ENCODE peak calls at places on chromosome 14, in seven cellular contexts. Y is IMR-90, V is K562, T is heart left ventricle, G is right lobe of liver, A is stomach, J is ovary. R is an unnamed sample.

GRCh38 chr14:66322564-66322963 is 163.6 kb upstream of the CCDC196 start:
- DNase-seq in Y (no peak), V (no peak), T (no peak), G (no peak), A (no peak), J (no peak), R (no peak)

GRCh38 chr14:49019467-49020100 is 566.6 kb downstream of the RPS29 start:
- DNase-seq in Y (no peak), V (no peak), T (no peak), G (no peak), A (no peak), J (no peak), R (no peak)

GRCh38 chr14:100677925-100678765 is 48.5 kb upstream of the DLK1 start:
- DNase-seq in Y (peak; percentile 52), V (peak; percentile 64), T (peak; percentile 91), G (no peak), A (peak; percentile 58), J (peak; percentile 83), R (peak; percentile 86)

GRCh38 chr14:106414464-106414863 is 888.1 kb downstream of the TMEM121 start:
- DNase-seq in Y (no peak), V (no peak), T (no peak), G (no peak), A (no peak), J (no peak), R (no peak)

GRCh38 chr14:95895720-95896119 is 19.1 kb downstream of the TUNAR start:
- DNase-seq in Y (no peak), V (peak; percentile 36), T (no peak), G (no peak), A (peak; percentile 42), J (no peak), R (no peak)

GRCh38 chr14:100333867-100334266 is 10.7 kb downstream of the SLC25A47 start:
- DNase-seq in Y (no peak), V (no peak), T (no peak), G (no peak), A (no peak), J (no peak), R (no peak)

GRCh38 chr14:58298477-58298879 is at the start of gene ARID4A:
- DNase-seq in Y (no peak), V (peak; percentile 70), T (peak; percentile 94), G (peak; percentile 83), A (peak; percentile 87), J (peak; percentile 92), R (peak; percentile 97)

GRCh38 chr14:34629657-34630529 is at the start of gene SNX6:
- DNase-seq in Y (peak; percentile 70), V (peak; percentile 95), T (peak; percentile 90), G (peak; percentile 86), A (peak; percentile 85), J (peak; percentile 83), R (peak; percentile 88)

GRCh38 chr14:91899777-91900176 is 32.4 kb upstream of the TC2N start:
- DNase-seq in Y (no peak), V (no peak), T (no peak), G (no peak), A (no peak), J (no peak), R (peak; percentile 48)

GRCh38 chr14:35202195-35202594 is 79.8 kb downstream of the PRORP start:
- DNase-seq in Y (no peak), V (no peak), T (no peak), G (no peak), A (no peak), J (no peak), R (no peak)

GRCh38 chr14:75222208-75222701 is 45.8 kb upstream of the TMED10 start:
- DNase-seq in Y (peak; percentile 92), V (no peak), T (peak; percentile 57), G (peak; percentile 34), A (no peak), J (no peak), R (no peak)
- TF ChIP-seq POLR2A in Y (no peak), V (no peak), T (no peak), G (no peak), A (no peak), J (no peak), R (no peak)

DNA sequence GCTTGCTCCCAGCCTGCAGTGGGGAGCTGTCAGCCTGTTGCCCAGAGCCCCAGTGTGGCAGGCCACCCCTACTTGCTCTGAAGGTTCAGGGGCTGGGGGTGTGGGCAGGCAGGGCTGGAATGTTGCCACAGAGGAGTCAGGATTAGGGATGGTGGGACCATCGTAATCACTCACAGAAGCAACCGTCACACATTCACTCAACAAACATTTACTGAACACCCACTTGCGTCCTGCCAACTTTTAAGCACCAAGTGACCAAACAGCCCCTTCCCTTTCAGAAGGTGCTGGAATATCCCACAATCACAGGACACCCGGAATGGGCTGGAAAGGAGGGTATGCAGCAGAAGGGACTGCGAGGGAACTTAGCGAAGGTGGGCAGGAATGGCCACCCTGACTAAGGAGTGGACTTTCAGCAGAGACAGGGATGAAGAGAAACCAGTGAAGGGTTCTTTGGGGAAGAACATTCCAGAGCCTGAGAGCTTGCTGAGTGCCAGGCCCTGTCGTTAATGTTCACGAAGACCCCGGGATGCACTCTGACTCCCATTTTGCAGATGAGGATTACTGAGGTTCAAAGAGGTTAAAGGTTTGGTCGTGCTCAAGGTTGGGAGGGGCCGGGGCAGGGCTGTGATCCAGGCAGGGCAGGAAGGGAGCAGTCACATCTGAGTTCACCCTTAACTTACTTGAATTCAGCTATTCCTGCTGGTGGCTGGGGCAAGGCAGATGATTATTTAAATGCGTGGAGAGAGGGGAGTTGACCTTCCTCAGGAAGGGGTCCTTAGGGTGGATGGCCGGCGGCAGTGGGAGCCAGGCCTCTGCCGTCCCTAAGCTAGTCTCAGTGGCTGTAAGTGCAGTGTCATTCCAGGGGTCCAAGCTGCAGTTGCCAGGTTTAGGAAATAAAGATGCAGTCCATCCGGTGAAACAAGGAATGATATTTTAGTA is 2.3 kb upstream of the ZBTB42 start:
- DNase-seq in Y (no peak), V (no peak), T (no peak), G (no peak), A (no peak), J (no peak), R (no peak)
- H3K27ac ChIP-seq in Y (no peak overlapping the region), V (peak overlapping the region; percentile 84), T (peak overlapping the region; percentile 98), G (no peak overlapping the region), A (peak overlapping the region; percentile 94), J (no peak overlapping the region), R (peak overlapping the region; percentile 93)

DNA sequence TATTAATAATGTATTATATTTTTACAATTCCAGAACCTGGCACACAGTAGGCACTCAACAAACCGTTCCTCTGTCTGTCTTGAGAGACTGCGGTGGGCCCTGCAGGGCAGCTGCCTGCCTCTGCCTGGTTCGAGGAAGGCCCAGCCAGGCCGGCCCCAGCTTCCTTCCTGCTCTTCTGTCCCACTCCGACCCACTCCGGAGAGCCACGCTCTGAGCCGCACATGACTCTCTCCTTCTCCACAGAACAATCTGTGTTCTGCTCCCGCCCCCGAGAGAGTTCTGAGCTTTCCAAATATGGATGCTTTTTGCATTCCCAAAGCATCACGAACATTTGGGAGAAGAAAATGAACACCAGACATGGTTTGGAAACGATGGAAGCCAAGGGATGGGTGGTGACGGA is 57.3 kb downstream of the TTC7B start:
- DNase-seq in Y (peak; percentile 4), V (no peak), T (peak; percentile 83), G (peak; percentile 65), A (peak; percentile 38), J (peak; percentile 44), R (peak; percentile 67)
- TF ChIP-seq POLR2A in Y (no peak), V (no peak), T (no peak), G (no peak), A (no peak), J (no peak), R (no peak)

DNA sequence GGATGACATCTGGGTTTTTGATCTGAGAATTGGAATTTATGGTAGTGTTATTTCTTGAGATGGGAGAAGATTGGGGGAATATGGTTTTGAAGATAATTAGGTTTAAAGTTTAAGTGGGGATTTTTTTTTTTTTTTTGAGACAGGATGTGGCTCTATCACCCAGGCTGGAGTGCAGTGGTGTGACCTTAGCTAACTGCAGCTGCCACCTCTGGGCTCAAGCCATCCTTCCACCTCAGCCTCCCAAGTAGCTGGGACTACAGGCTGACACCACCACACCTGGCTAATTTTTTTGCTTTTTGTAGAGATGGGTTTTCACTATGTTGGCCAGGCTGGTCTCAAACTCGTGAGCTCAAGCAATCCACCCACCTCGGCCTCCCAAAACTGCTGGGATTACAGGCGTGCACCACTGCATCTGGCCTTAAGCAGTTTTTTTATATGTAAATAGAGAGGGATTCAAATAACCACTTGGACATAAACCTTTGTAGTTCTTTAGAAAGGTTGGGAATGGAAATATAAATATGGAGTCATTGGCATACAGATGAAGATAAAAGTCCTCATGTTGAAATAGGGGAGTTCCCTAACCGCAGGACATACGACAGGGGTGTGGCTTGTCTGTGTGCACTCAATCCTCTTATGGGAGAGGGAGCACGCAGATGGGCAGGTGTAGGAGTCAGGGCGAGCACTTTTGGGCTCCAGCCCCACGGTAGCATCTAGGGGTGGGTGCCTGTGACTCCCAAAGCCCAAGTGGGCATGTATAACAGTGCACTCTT is 4.7 kb downstream of the LIN52 start:
- DNase-seq in Y (no peak), V (no peak), T (no peak), G (no peak), A (no peak), J (no peak), R (no peak)
- H3K27ac ChIP-seq in Y (no peak overlapping the region), V (no peak overlapping the region), T (no peak overlapping the region), G (no peak overlapping the region), A (no peak overlapping the region), J (no peak overlapping the region), R (no peak overlapping the region)